ENCODE peak calls at places on chromosomes 2 and 18, in five cellular contexts. One of them, this sample, is unnamed.

GRCh38 chr18:48629730-48630324 is 91.0 kb downstream of the CTIF start:
- DNase-seq in endothelial cell: no peak
- DNase-seq in HFFc6: peak
- DNase-seq in mucosa of descending colon: no peak
- DNase-seq in RWPE1: peak
- DNase-seq in this sample: no peak

GRCh38 chr2:168348076-168348475 is 100.7 kb upstream of the STK39 start:
- DNase-seq in HFFc6: peak
- DNase-seq in mucosa of descending colon: no peak
- DNase-seq in RWPE1: peak
- DNase-seq in endothelial cell: peak
- DNase-seq in this sample: no peak

GRCh38 chr18:79402977-79403722 is 7.4 kb downstream of the NFATC1 start:
- DNase-seq in mucosa of descending colon: peak
- DNase-seq in HFFc6: no peak
- DNase-seq in RWPE1: peak
- DNase-seq in endothelial cell: peak
- DNase-seq in this sample: peak

GRCh38 chr2:85151026-85151425 is 17.8 kb downstream of the TCF7L1 start:
- DNase-seq in HFFc6: no peak
- DNase-seq in endothelial cell: no peak
- DNase-seq in mucosa of descending colon: no peak
- DNase-seq in RWPE1: no peak
- DNase-seq in this sample: no peak

GRCh38 chr2:174901075-174901474 is 104.1 kb downstream of the CHN1 start:
- DNase-seq in mucosa of descending colon: no peak
- DNase-seq in HFFc6: peak
- DNase-seq in endothelial cell: no peak
- DNase-seq in RWPE1: no peak
- DNase-seq in this sample: no peak

GRCh38 chr2:238155761-238156694 is 2.7 kb upstream of the ERFE start:
- DNase-seq in HFFc6: no peak
- DNase-seq in RWPE1: no peak
- DNase-seq in mucosa of descending colon: peak
- DNase-seq in endothelial cell: no peak
- DNase-seq in this sample: peak

GRCh38 chr2:127157651-127158460 is 50.9 kb upstream of the BIN1 start:
- DNase-seq in RWPE1: no peak
- DNase-seq in mucosa of descending colon: no peak
- DNase-seq in HFFc6: no peak
- DNase-seq in endothelial cell: peak
- DNase-seq in this sample: no peak

GRCh38 chr2:120863661-120864320 is 128.1 kb downstream of the GLI2 start:
- DNase-seq in mucosa of descending colon: no peak
- DNase-seq in endothelial cell: no peak
- DNase-seq in HFFc6: peak
- DNase-seq in RWPE1: peak
- DNase-seq in this sample: peak

GRCh38 chr18:44969214-44969842 is 288.6 kb downstream of the SETBP1 start:
- DNase-seq in mucosa of descending colon: no peak
- DNase-seq in RWPE1: no peak
- DNase-seq in HFFc6: no peak
- DNase-seq in endothelial cell: no peak
- DNase-seq in this sample: no peak

GRCh38 chr2:61670591-61671503 is 132.7 kb upstream of the XPO1 start:
- DNase-seq in mucosa of descending colon: no peak
- DNase-seq in HFFc6: peak
- DNase-seq in RWPE1: no peak
- DNase-seq in endothelial cell: no peak
- DNase-seq in this sample: no peak

GRCh38 chr2:186426153-186427016 is 59.7 kb upstream of the ZC3H15 start:
- DNase-seq in RWPE1: no peak
- DNase-seq in endothelial cell: no peak
- DNase-seq in mucosa of descending colon: no peak
- DNase-seq in HFFc6: no peak
- DNase-seq in this sample: no peak

GRCh38 chr2:17822452-17823117 is 6.3 kb downstream of the MSGN1 start:
- DNase-seq in RWPE1: no peak
- DNase-seq in HFFc6: no peak
- DNase-seq in mucosa of descending colon: no peak
- DNase-seq in endothelial cell: no peak
- DNase-seq in this sample: no peak

GRCh38 chr2:186129767-186130581 is 356.1 kb upstream of the ZC3H15 start:
- DNase-seq in mucosa of descending colon: no peak
- DNase-seq in endothelial cell: no peak
- DNase-seq in HFFc6: no peak
- DNase-seq in RWPE1: no peak
- DNase-seq in this sample: no peak

GRCh38 chr2:55097462-55098410 is 47.5 kb upstream of the RTN4 start:
- DNase-seq in endothelial cell: no peak
- DNase-seq in RWPE1: no peak
- DNase-seq in mucosa of descending colon: no peak
- DNase-seq in HFFc6: no peak
- DNase-seq in this sample: no peak

GRCh38 chr2:27664245-27664574 is 521 bp downstream of the SLC4A1AP start:
- DNase-seq in RWPE1: no peak
- DNase-seq in mucosa of descending colon: no peak
- DNase-seq in HFFc6: no peak
- DNase-seq in endothelial cell: no peak
- DNase-seq in this sample: no peak

GRCh38 chr18:67665266-67665665 is 148.7 kb upstream of the DSEL start:
- DNase-seq in RWPE1: peak
- DNase-seq in endothelial cell: no peak
- DNase-seq in mucosa of descending colon: no peak
- DNase-seq in HFFc6: peak
- DNase-seq in this sample: no peak

GRCh38 chr2:7835693-7836680 is 845.9 kb upstream of the ID2 start:
- DNase-seq in HFFc6: no peak
- DNase-seq in endothelial cell: no peak
- DNase-seq in mucosa of descending colon: no peak
- DNase-seq in RWPE1: no peak
- DNase-seq in this sample: no peak

GRCh38 chr18:24837065-24837464 is 376.6 kb downstream of the HRH4 start:
- DNase-seq in RWPE1: no peak
- DNase-seq in mucosa of descending colon: no peak
- DNase-seq in endothelial cell: no peak
- DNase-seq in HFFc6: peak
- DNase-seq in this sample: no peak

GRCh38 chr2:157363612-157364101 is 38.0 kb upstream of the ERMN start:
- DNase-seq in RWPE1: no peak
- DNase-seq in HFFc6: no peak
- DNase-seq in mucosa of descending colon: no peak
- DNase-seq in endothelial cell: no peak
- DNase-seq in this sample: no peak

GRCh38 chr2:174145827-174146226 is 102.5 kb downstream of the OLA1 start:
- DNase-seq in RWPE1: no peak
- DNase-seq in endothelial cell: no peak
- DNase-seq in mucosa of descending colon: no peak
- DNase-seq in HFFc6: no peak
- DNase-seq in this sample: no peak

GRCh38 chr2:43013821-43014345 is 212.5 kb downstream of the ZFP36L2 start:
- DNase-seq in endothelial cell: no peak
- DNase-seq in mucosa of descending colon: no peak
- DNase-seq in RWPE1: no peak
- DNase-seq in HFFc6: no peak
- DNase-seq in this sample: no peak

GRCh38 chr2:223928113-223929006 is 16.8 kb downstream of the WDFY1 start:
- DNase-seq in HFFc6: no peak
- DNase-seq in RWPE1: no peak
- DNase-seq in endothelial cell: no peak
- DNase-seq in mucosa of descending colon: no peak
- DNase-seq in this sample: no peak

GRCh38 chr2:221673248-221673647 is 101.1 kb upstream of the EPHA4 start:
- DNase-seq in HFFc6: peak
- DNase-seq in mucosa of descending colon: no peak
- DNase-seq in RWPE1: no peak
- DNase-seq in endothelial cell: no peak
- DNase-seq in this sample: no peak

GRCh38 chr18:3250237-3251107 is 2.9 kb downstream of the MYL12A start:
- DNase-seq in RWPE1: peak
- DNase-seq in HFFc6: peak
- DNase-seq in endothelial cell: no peak
- DNase-seq in mucosa of descending colon: no peak
- DNase-seq in this sample: no peak

GRCh38 chr2:9474361-9475117 is at the start of gene IAH1:
- DNase-seq in endothelial cell: peak
- DNase-seq in RWPE1: peak
- DNase-seq in HFFc6: peak
- DNase-seq in mucosa of descending colon: peak
- DNase-seq in this sample: no peak

GRCh38 chr2:171163261-171163660 is 2.6 kb upstream of the TLK1 start:
- DNase-seq in RWPE1: no peak
- DNase-seq in mucosa of descending colon: no peak
- DNase-seq in endothelial cell: no peak
- DNase-seq in HFFc6: no peak
- DNase-seq in this sample: no peak

GRCh38 chr18:59715445-59715844 is 18.2 kb upstream of the CCBE1 start:
- DNase-seq in HFFc6: no peak
- DNase-seq in mucosa of descending colon: no peak
- DNase-seq in endothelial cell: no peak
- DNase-seq in RWPE1: no peak
- DNase-seq in this sample: no peak

GRCh38 chr2:174334781-174335604 is at the start of gene SP9:
- DNase-seq in RWPE1: no peak
- DNase-seq in mucosa of descending colon: no peak
- DNase-seq in HFFc6: no peak
- DNase-seq in endothelial cell: peak
- DNase-seq in this sample: no peak

GRCh38 chr18:61764381-61764780 is 128.4 kb downstream of the RNF152 start:
- DNase-seq in RWPE1: no peak
- DNase-seq in HFFc6: no peak
- DNase-seq in endothelial cell: no peak
- DNase-seq in mucosa of descending colon: no peak
- DNase-seq in this sample: no peak

GRCh38 chr18:51522821-51523220 is 325.3 kb upstream of the MEX3C start:
- DNase-seq in HFFc6: no peak
- DNase-seq in mucosa of descending colon: no peak
- DNase-seq in RWPE1: peak
- DNase-seq in endothelial cell: no peak
- DNase-seq in this sample: no peak

DNA sequence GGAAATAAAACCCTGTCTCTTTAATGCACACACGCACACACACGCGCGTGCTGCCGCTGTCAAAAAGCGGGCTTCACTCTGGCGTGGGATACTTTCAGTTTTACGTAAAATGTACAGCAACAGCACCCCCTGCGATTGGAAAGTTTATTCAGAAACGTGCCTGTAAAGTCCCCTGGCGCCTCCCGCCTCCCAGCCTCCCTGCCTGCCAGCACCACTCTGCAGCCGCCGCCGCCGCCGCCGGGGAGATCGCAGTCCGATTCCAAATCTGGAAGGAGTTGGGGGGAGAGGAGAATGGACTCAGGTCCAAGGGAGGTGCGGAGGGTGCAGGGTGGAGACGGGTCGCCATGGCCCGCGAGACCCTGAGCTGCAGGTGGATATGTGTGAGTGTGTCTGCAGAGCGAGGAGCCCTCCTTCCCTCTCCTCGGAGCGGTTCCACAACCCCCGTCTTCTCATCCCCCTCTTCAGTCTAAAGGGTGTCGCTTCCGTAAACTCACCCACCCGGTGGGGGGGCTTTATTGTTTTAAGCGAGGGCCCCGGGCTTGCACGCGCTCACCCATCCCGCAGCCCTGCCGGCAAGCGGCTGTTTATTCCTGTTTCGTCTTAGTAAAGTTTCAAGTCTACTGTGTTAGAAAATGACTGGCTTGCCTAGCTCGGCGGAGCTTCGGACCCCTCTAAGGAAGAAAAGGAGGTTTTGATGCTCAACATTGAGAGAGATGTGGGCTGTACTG is 1.8 kb upstream of the BCL11A start:
- DNase-seq in RWPE1: peak
- DNase-seq in HFFc6: peak
- DNase-seq in endothelial cell: peak
- DNase-seq in mucosa of descending colon: peak
- DNase-seq in this sample: no peak
- TF ChIP-seq CTCF in RWPE1: peak
- TF ChIP-seq CTCF in HFFc6: peak
- TF ChIP-seq CTCF in endothelial cell: no peak
- TF ChIP-seq CTCF in mucosa of descending colon: no peak
- TF ChIP-seq CTCF in this sample: peak

GRCh38 chr18:54950221-54950620 is 9.0 kb downstream of the CCDC68 start:
- DNase-seq in RWPE1: no peak
- DNase-seq in endothelial cell: no peak
- DNase-seq in HFFc6: no peak
- DNase-seq in mucosa of descending colon: no peak
- DNase-seq in this sample: no peak
- TF ChIP-seq CTCF in RWPE1: no peak
- TF ChIP-seq CTCF in endothelial cell: no peak
- TF ChIP-seq CTCF in HFFc6: no peak
- TF ChIP-seq CTCF in mucosa of descending colon: no peak
- TF ChIP-seq CTCF in this sample: peak

GRCh38 chr18:78246588-78246987 is 733.0 kb upstream of the SALL3 start:
- DNase-seq in endothelial cell: no peak
- DNase-seq in mucosa of descending colon: no peak
- DNase-seq in RWPE1: no peak
- DNase-seq in HFFc6: no peak
- DNase-seq in this sample: no peak

GRCh38 chr18:78242796-78243195 is 736.8 kb upstream of the SALL3 start:
- DNase-seq in endothelial cell: no peak
- DNase-seq in RWPE1: no peak
- DNase-seq in mucosa of descending colon: no peak
- DNase-seq in HFFc6: no peak
- DNase-seq in this sample: no peak

GRCh38 chr18:78246041-78246440 is 733.6 kb upstream of the SALL3 start:
- DNase-seq in HFFc6: no peak
- DNase-seq in mucosa of descending colon: no peak
- DNase-seq in endothelial cell: no peak
- DNase-seq in RWPE1: no peak
- DNase-seq in this sample: no peak

GRCh38 chr18:78244779-78245178 is 734.8 kb upstream of the SALL3 start:
- DNase-seq in RWPE1: no peak
- DNase-seq in mucosa of descending colon: no peak
- DNase-seq in endothelial cell: no peak
- DNase-seq in HFFc6: no peak
- DNase-seq in this sample: no peak

GRCh38 chr18:78245451-78245850 is 734.2 kb upstream of the SALL3 start:
- DNase-seq in RWPE1: no peak
- DNase-seq in mucosa of descending colon: no peak
- DNase-seq in HFFc6: no peak
- DNase-seq in endothelial cell: no peak
- DNase-seq in this sample: no peak
- TF ChIP-seq CTCF in RWPE1: no peak
- TF ChIP-seq CTCF in mucosa of descending colon: no peak
- TF ChIP-seq CTCF in HFFc6: no peak
- TF ChIP-seq CTCF in endothelial cell: no peak
- TF ChIP-seq CTCF in this sample: no peak

DNA sequence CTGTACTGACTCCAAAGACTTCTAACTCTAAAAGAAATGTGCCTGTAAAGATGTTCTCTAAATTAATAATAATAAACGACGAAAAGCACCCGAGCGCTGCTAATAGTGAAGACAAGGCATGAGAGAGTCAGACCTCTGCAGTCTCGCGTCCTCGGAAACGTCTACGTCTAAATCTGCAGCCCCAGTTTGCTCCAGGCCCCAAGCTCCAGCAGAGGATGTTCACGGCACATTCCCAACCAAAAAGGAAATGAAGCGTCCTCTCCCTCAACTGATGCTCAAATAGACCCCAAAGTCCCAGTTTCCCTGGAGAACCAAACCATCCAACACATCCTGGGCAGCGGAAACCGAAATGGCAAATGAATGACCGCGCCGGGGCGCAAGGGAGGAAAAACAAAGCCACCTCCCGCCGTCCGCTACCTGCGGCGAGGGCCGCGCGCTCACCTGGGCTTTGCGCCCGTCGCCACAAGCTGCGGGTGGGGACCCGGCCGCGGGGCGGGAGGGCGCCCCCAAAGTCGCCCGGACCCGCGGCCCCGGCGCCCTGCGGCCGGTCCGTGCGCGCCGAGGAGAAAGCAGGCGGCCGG is 47.1 kb upstream of the CCDC150 start:
- DNase-seq in HFFc6: peak
- DNase-seq in RWPE1: peak
- DNase-seq in mucosa of descending colon: peak
- DNase-seq in endothelial cell: peak
- DNase-seq in this sample: no peak
- TF ChIP-seq CTCF in HFFc6: peak
- TF ChIP-seq CTCF in RWPE1: peak
- TF ChIP-seq CTCF in mucosa of descending colon: no peak
- TF ChIP-seq CTCF in endothelial cell: no peak
- TF ChIP-seq CTCF in this sample: peak

This sample was measured in chondrocyte.